ENCODE peak calls at places on chromosomes 6 and 20, in four cellular contexts. W is adrenal gland, Q is fibroblast of lung, J is transverse colon. I is an unnamed sample.

GRCh38 chr6:38477680-38478260 is 162.0 kb downstream of the BTBD9 start:
- DNase-seq in Q (no peak), W (no peak), J (no peak), I (no peak)

GRCh38 chr6:46095251-46095650 is 34.5 kb upstream of the ENPP4 start:
- DNase-seq in W (no peak), Q (no peak), J (no peak), I (no peak)

GRCh38 chr20:37316116-37316774 is 26.8 kb downstream of the MANBAL start:
- DNase-seq in J (peak), Q (no peak), W (no peak), I (no peak)

GRCh38 chr6:111011360-111012142 is 29.7 kb downstream of the RPF2 start:
- DNase-seq in Q (peak), J (no peak), W (no peak), I (peak)

GRCh38 chr6:134764741-134765140 is 185.2 kb downstream of the ALDH8A1 start:
- DNase-seq in Q (no peak), J (no peak), W (no peak), I (no peak)

GRCh38 chr6:7086488-7086887 is 21.3 kb upstream of the RREB1 start:
- DNase-seq in J (peak), W (peak), Q (peak), I (no peak)

GRCh38 chr6:149211046-149211571 is 106.4 kb upstream of the TAB2 start:
- DNase-seq in W (no peak), Q (no peak), J (no peak), I (no peak)

GRCh38 chr6:163536770-163537169 is 122.3 kb downstream of the QKI start:
- DNase-seq in J (no peak), Q (peak), W (no peak), I (no peak)

GRCh38 chr20:17215167-17215566 is 11.7 kb upstream of the PCSK2 start:
- DNase-seq in Q (no peak), W (no peak), J (no peak), I (no peak)

GRCh38 chr20:24955045-24955444 is 6.0 kb downstream of the CST7 start:
- DNase-seq in W (peak), J (no peak), Q (no peak), I (no peak)

GRCh38 chr20:61520761-61521460 is 268.9 kb downstream of the CDH4 start:
- DNase-seq in J (no peak), W (no peak), Q (peak), I (no peak)

GRCh38 chr6:3822747-3823445 is 26.3 kb upstream of the FAM50B start:
- DNase-seq in Q (no peak), W (peak), J (no peak), I (no peak)

GRCh38 chr20:1212607-1213396 is 9.5 kb downstream of the C20orf202 start:
- DNase-seq in W (peak), J (peak), Q (peak), I (peak)

GRCh38 chr6:69868961-69869360 is 2.6 kb downstream of the COL19A1 start:
- DNase-seq in Q (no peak), W (no peak), J (no peak), I (no peak)

GRCh38 chr6:164854526-164854925 is 454.9 kb downstream of the C6orf118 start:
- DNase-seq in J (no peak), Q (no peak), W (no peak), I (no peak)

GRCh38 chr6:10399451-10399850 is 15.4 kb downstream of the TFAP2A start:
- DNase-seq in W (no peak), J (no peak), Q (no peak), I (no peak)

GRCh38 chr6:134658596-134658995 is 291.3 kb downstream of the ALDH8A1 start:
- DNase-seq in W (no peak), J (no peak), Q (peak), I (no peak)

GRCh38 chr6:86563197-86563596 is 374.1 kb upstream of the HTR1E start:
- DNase-seq in Q (no peak), W (no peak), J (no peak), I (no peak)

GRCh38 chr6:34145161-34146020 is 496 bp downstream of the GRM4 start:
- DNase-seq in J (no peak), W (no peak), Q (peak), I (no peak)

GRCh38 chr20:31685853-31686641 is 36.6 kb downstream of the BCL2L1 start:
- DNase-seq in Q (no peak), W (no peak), J (no peak), I (no peak)

GRCh38 chr6:35191899-35192298 is 21.9 kb upstream of the SCUBE3 start:
- DNase-seq in J (no peak), W (no peak), Q (no peak), I (no peak)

GRCh38 chr6:90005048-90005827 is 111.0 kb downstream of the GJA10 start:
- DNase-seq in Q (no peak), J (peak), W (no peak), I (no peak)

GRCh38 chr20:43786885-43787284 is 60.1 kb upstream of the GTSF1L start:
- DNase-seq in W (no peak), Q (no peak), J (no peak), I (no peak)

GRCh38 chr6:114342826-114343781 is at the start of gene HS3ST5:
- DNase-seq in J (peak), Q (peak), W (peak), I (peak)

GRCh38 chr6:144012534-144012933 is 4.5 kb upstream of the PLAGL1 start:
- DNase-seq in J (no peak), Q (no peak), W (no peak), I (no peak)

GRCh38 chr6:403659-404655 is 12.4 kb downstream of the IRF4 start:
- DNase-seq in W (no peak), Q (no peak), J (peak), I (no peak)

GRCh38 chr6:158322724-158323560 is 10.7 kb downstream of the TULP4 start:
- DNase-seq in W (no peak), Q (peak), J (no peak), I (peak)

GRCh38 chr6:140846518-140847277 is 1286.0 kb upstream of the GJE1 start:
- DNase-seq in W (no peak), Q (peak), J (no peak), I (no peak)

GRCh38 chr6:27893836-27894807 is 18.1 kb downstream of the OR2B2 start:
- DNase-seq in Q (peak), W (peak), J (peak), I (peak)

GRCh38 chr20:53654932-53655674 is 61.5 kb upstream of the ZNF217 start:
- DNase-seq in W (peak), Q (no peak), J (peak), I (no peak)
- H3K4me3 ChIP-seq in W (peak), Q (no peak), J (peak), I (no peak)

GRCh38 chr6:156557269-156557885 is 219.8 kb upstream of the ARID1B start:
- DNase-seq in J (no peak), W (peak), Q (peak), I (no peak)
- H3K4me3 ChIP-seq in J (no peak), W (no peak), Q (no peak), I (no peak)

DNA sequence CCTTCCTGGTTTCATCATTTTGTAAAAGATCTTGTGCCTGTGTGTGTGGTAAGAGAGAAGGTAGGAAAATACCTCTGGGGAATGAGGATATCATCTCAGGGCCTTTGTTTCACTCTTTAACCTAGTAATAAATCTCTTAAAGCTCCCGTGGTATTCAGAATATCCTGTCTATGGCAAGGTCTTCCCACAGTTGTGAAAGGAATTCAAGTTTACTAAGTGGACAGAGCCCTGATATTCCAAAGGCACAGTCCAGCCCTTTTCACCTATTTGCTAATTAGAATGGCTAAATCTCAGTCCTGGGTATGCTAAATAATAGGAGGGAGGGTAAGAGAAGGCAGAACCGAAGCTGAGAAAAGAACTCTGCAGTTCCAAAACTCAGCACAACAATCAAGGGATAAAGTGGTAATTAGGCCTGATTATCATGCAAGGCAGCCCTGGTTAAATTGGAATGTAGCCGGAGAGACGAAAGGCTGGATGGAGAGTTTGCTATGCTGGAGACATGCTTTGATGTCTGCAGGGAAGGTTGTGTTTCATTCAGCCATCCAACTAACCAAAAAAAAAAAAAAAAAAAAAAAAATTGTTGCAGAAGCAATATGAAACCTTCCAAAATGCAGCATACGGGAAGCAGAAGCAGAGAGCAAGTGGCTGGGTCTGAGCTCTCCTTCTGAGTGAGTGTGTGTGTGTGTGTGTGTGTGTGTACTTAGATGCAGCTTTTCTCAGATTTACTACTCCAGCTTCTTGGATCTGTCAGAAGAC is 28.5 kb upstream of the PIM1 start:
- DNase-seq in Q (peak), J (no peak), W (no peak), I (peak)
- H3K4me3 ChIP-seq in Q (no peak), J (no peak), W (no peak), I (no peak)

GRCh38 chr6:40205004-40205403 is 270.7 kb upstream of the MOCS1 start:
- DNase-seq in J (no peak), Q (no peak), W (no peak), I (no peak)
- H3K4me3 ChIP-seq in J (no peak), Q (no peak), W (no peak), I (no peak)

GRCh38 chr6:41736207-41736710 is 851 bp upstream of the TFEB start:
- DNase-seq in J (no peak), W (no peak), Q (no peak), I (no peak)
- H3K4me3 ChIP-seq in J (no peak), W (no peak), Q (no peak), I (no peak)

GRCh38 chr6:41548098-41548840 is 2.1 kb downstream of the FOXP4 start:
- DNase-seq in W (no peak), Q (no peak), J (peak), I (no peak)

GRCh38 chr6:41547799-41548097 is 1.6 kb downstream of the FOXP4 start:
- DNase-seq in W (no peak), Q (no peak), J (no peak), I (no peak)

GRCh38 chr6:41549673-41550072 is 3.5 kb downstream of the FOXP4 start:
- DNase-seq in Q (no peak), J (no peak), W (no peak), I (no peak)

GRCh38 chr6:41546866-41547798 is 951 bp downstream of the FOXP4 start:
- DNase-seq in Q (peak), J (peak), W (peak), I (no peak)

DNA sequence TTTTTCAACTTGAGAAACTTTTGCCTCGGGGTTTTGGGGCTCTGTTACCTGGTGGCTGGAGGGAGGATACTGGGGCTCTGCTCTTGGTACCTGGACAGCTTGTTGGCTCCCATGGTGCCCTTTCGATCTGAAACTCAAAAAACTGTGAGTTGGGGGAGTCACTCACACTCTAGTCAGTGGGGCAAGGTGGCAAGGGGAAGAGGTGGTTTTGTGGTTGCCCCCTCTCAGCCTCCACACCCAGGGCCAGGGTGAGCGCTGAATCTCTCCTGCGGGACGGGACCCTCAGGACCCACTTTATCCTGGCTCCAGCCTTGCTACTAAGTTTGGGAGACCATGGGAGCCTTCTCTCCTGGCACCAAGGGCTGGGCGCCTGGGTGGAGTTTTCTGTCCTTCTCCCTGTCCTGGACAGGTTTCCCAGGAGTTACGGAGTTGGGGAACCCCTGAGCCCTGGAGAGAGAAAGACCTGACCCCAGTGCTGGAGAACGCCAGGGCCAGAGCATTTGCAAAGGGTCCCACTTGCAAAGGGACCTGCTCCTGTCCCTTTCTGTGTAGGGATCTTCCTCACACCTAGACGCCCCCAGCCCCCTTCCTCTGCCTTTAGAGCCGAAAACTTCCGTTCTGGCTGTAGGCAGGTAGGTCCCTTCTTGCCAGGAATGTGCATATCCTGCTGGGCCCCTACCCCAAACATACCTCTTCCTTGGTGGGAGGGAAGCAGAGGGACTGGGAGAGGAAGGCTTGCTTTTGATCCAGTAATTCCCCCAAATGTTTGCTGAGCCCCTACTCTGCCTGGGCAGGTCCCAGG is 2.9 kb downstream of the FOXP4 start:
- DNase-seq in J (no peak), Q (no peak), W (no peak), I (no peak)
- H3K4me3 ChIP-seq in J (no peak), Q (no peak), W (no peak), I (peak)

DNA sequence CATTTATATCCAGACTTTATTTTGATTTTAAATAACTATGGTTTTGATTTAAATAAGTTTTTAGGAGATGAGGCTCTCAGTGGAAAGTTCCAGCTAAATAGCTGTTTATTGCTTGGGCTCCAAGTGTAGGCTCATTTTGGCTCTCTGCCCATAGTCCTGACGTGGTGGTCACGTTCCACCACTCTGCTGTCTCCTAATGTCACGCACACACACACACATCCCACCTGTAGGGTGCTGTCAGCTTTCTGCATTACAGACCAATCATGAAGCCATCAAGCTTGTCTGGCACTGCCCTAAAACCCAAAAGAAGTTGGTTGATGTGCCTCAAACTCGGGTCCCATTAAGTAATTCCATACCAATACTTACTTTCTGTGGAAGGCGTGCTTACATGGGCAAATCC is 45.4 kb downstream of the PANK2 start:
- DNase-seq in W (peak), J (no peak), Q (peak), I (no peak)
- H3K4me3 ChIP-seq in W (peak), J (no peak), Q (no peak), I (no peak)

DNA sequence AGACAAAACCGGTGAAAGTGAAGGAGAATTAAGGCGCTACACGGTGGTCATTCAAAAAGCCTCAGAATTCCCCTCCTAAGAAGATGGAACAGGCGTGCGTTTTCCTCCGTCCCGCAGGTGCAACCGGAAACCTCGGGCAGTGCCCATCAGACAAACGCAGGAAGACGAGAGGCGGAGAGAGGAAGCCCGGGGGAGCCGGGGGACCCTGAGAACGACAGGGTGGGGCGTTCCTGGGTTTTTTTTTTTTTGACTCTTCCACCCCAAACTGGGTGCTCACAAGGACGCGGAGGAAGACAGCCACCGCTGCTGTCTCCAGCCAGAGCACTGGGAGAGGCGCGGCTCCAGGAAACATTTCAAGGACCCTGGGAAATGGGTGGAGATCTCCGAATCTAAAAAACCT is 25.4 kb downstream of the TTLL2 start:
- DNase-seq in Q (no peak), J (no peak), W (no peak), I (no peak)
- H3K4me3 ChIP-seq in Q (no peak), J (peak), W (no peak), I (peak)